ENCODE peak calls at places on chromosomes 11 and 22, in six cellular contexts. J, S, K, Y, A and F are unnamed samples. For H3K9me3, the result is how much of the 10 kb centered on the place peaks cover.

GRCh38 chr11:61728940-61729219 is 23.6 kb upstream of the MYRF start:
- DNase-seq in J (peak), S (no peak), K (no peak), Y (peak), A (no peak), F (no peak)

GRCh38 chr22:32281092-32281491 is 25.9 kb upstream of the SLC5A4 start:
- DNase-seq in J (peak), S (no peak), K (no peak), Y (no peak), A (no peak), F (no peak)

GRCh38 chr22:41485033-41485432 is 16.1 kb downstream of the ACO2 start:
- DNase-seq in J (no peak), S (no peak), K (no peak), Y (no peak), A (no peak), F (no peak)

GRCh38 chr11:92424281-92424680 is 199.7 kb downstream of the FAT3 start:
- DNase-seq in J (peak), S (no peak), K (no peak), Y (no peak), A (no peak), F (no peak)

GRCh38 chr11:124896071-124896750 is 1.5 kb downstream of the ROBO4 start:
- DNase-seq in J (no peak), S (no peak), K (no peak), Y (no peak), A (no peak), F (no peak)

GRCh38 chr11:12240669-12241068 is 130.3 kb downstream of the MICAL2 start:
- DNase-seq in J (no peak), S (no peak), K (no peak), Y (no peak), A (no peak), F (no peak)

GRCh38 chr22:22038178-22038880 is 55.7 kb upstream of the TOP3B start:
- DNase-seq in J (no peak), S (no peak), K (no peak), Y (no peak), A (no peak), F (no peak)

GRCh38 chr22:46846154-46846831 is 83.8 kb downstream of the TBC1D22A start:
- DNase-seq in J (peak), S (no peak), K (no peak), Y (no peak), A (peak), F (no peak)

GRCh38 chr11:117931971-117932370 is 2.8 kb upstream of the TMPRSS13 start:
- DNase-seq in J (no peak), S (no peak), K (no peak), Y (no peak), A (no peak), F (peak)

GRCh38 chr22:46596032-46596441 is 24.1 kb upstream of the GRAMD4 start:
- DNase-seq in J (peak), S (no peak), K (no peak), Y (no peak), A (no peak), F (no peak)

GRCh38 chr22:49627217-49628181 is 200.2 kb downstream of the BRD1 start:
- DNase-seq in J (no peak), S (no peak), K (no peak), Y (no peak), A (no peak), F (no peak)

GRCh38 chr11:86360775-86361395 is 13.8 kb upstream of the CCDC81 start:
- DNase-seq in J (peak), S (no peak), K (no peak), Y (no peak), A (no peak), F (no peak)

GRCh38 chr11:75239551-75240290 is 853 bp upstream of the TPBGL start:
- DNase-seq in J (no peak), S (no peak), K (no peak), Y (no peak), A (peak), F (no peak)

GRCh38 chr11:59076876-59077571 is 9.1 kb upstream of the GLYATL1B start:
- DNase-seq in J (no peak), S (no peak), K (no peak), Y (no peak), A (no peak), F (no peak)

GRCh38 chr22:37244922-37245722 is 1.1 kb upstream of the RAC2 start:
- DNase-seq in J (no peak), S (no peak), K (no peak), Y (no peak), A (peak), F (no peak)

GRCh38 chr11:57459112-57460016 is 964 bp upstream of the RTN4RL2 start:
- DNase-seq in J (peak), S (no peak), K (no peak), Y (no peak), A (no peak), F (peak)

GRCh38 chr11:13550761-13551160 is 55.0 kb upstream of the PTH start:
- DNase-seq in J (no peak), S (no peak), K (no peak), Y (no peak), A (no peak), F (no peak)

GRCh38 chr11:17772704-17773600 is 38.4 kb downstream of the KCNC1 start:
- DNase-seq in J (no peak), S (no peak), K (no peak), Y (no peak), A (no peak), F (no peak)

GRCh38 chr11:96254087-96254486 is 88.9 kb downstream of the MAML2 start:
- DNase-seq in J (peak), S (no peak), K (peak), Y (no peak), A (no peak), F (peak)

GRCh38 chr11:34351687-34352469 is 5.9 kb downstream of the ABTB2 start:
- DNase-seq in J (no peak), S (no peak), K (no peak), Y (no peak), A (no peak), F (no peak)

GRCh38 chr11:14327105-14327504 is 31.9 kb downstream of the RRAS2 start:
- DNase-seq in J (no peak), S (no peak), K (no peak), Y (no peak), A (no peak), F (no peak)

GRCh38 chr22:16917144-16918003 is 90.6 kb downstream of the GAB4 start:
- DNase-seq in J (peak), S (peak), K (peak), Y (peak), A (no peak), F (peak)

GRCh38 chr11:119153049-119153818 is 4.4 kb downstream of the ABCG4 start:
- DNase-seq in J (peak), S (no peak), K (no peak), Y (no peak), A (no peak), F (no peak)

GRCh38 chr11:17598700-17599459 is 51.8 kb downstream of the OTOG start:
- DNase-seq in J (peak), S (peak), K (peak), Y (peak), A (peak), F (peak)

GRCh38 chr22:22789922-22790845 is 97.4 kb upstream of the IGLL5 start:
- DNase-seq in J (no peak), S (no peak), K (no peak), Y (no peak), A (no peak), F (no peak)

DNA sequence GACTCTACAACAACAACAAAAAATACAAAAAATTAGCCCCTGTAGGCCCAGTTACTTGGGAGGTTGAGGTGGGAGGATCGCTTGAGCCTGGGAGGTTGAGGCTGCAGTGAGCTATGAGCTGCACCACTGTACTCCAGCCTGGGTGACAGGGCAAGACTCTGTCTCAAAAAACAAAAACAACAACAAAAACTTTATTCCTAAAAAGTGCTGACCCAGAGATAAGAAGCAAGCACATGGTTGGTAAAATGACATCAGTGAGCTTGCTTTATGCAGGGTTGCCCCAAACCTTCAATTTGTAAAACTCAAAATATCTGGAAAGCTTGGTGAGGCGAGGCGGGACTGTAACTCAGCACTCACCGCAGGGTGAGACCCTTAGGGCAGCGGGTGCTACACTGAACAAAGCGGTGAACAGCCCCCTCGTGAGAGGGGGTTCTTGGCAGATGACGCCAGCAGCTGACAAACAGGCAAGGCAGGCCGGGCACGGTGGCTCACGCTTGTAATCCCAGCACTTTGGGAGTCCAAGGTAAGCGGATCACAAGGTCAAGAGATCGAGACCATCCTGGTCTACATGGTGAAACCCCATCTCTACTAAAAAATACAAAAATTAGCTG is 3.5 kb upstream of the TCIRG1 start:
- DNase-seq in J (no peak), S (no peak), K (no peak), Y (no peak), A (no peak), F (no peak)
- H3K4me3 ChIP-seq in J (no peak), S (no peak), K (no peak), Y (no peak), A (no peak), F (no peak)

GRCh38 chr11:72007587-72007986 is 8.9 kb downstream of the IL18BP start:
- DNase-seq in J (no peak), S (no peak), K (no peak), Y (no peak), A (no peak), F (no peak)
- H3K9me3 ChIP-seq in J (under half), S (under half), K (under half), Y (under half), A (under half), F (under half)

GRCh38 chr11:62888406-62888805 is 7.7 kb downstream of the SLC3A2 start:
- DNase-seq in J (no peak), S (no peak), K (no peak), Y (no peak), A (no peak), F (no peak)
- H3K4me3 ChIP-seq in J (no peak), S (no peak), K (no peak), Y (no peak), A (no peak), F (no peak)

GRCh38 chr11:2651054-2651617 is 48.7 kb downstream of the KCNQ1OT1 start:
- DNase-seq in J (no peak), S (no peak), K (no peak), Y (no peak), A (no peak), F (no peak)

GRCh38 chr11:2651826-2652237 is 48.0 kb downstream of the KCNQ1OT1 start:
- DNase-seq in J (no peak), S (no peak), K (no peak), Y (no peak), A (no peak), F (peak)

GRCh38 chr11:2652857-2653643 is 46.7 kb downstream of the KCNQ1OT1 start:
- DNase-seq in J (no peak), S (peak), K (no peak), Y (no peak), A (no peak), F (no peak)

GRCh38 chr11:2653930-2654739 is 45.7 kb downstream of the KCNQ1OT1 start:
- DNase-seq in J (no peak), S (peak), K (no peak), Y (no peak), A (no peak), F (peak)

GRCh38 chr11:2652362-2652761 is 47.4 kb downstream of the KCNQ1OT1 start:
- DNase-seq in J (no peak), S (no peak), K (no peak), Y (no peak), A (no peak), F (no peak)
- H3K9me3 ChIP-seq in J (under half), S (under half), K (under half), Y (under half), A (under half), F (under half)